ENCODE peak calls at places on chromosomes 11 and 22, in five cellular contexts. G, C, L, N and F are unnamed samples. For H3K9me3, the result is how much of the 10 kb centered on the place peaks cover.

GRCh38 chr22:22348127-22348814 is 103.7 kb downstream of the VPREB1 start:
- DNase-seq in G (no peak), L (no peak), C (no peak), N (no peak), F (no peak)

GRCh38 chr11:112885744-112886706 is 75.2 kb upstream of the NCAM1 start:
- DNase-seq in L (no peak), N (no peak), C (no peak), G (no peak), F (no peak)

GRCh38 chr11:40280161-40281054 is 1179.0 kb downstream of the LRRC4C start:
- DNase-seq in G (no peak), L (no peak), N (no peak), C (no peak), F (no peak)

GRCh38 chr11:36002196-36002595 is 58.3 kb downstream of the LDLRAD3 start:
- DNase-seq in L (no peak), G (no peak), C (no peak), N (no peak), F (no peak)

GRCh38 chr11:35030716-35031213 is 108.2 kb upstream of the CD44 start:
- DNase-seq in L (peak), G (peak), C (peak), N (peak), F (peak)

GRCh38 chr22:39309881-39310714 is 9.3 kb downstream of the RPL3 start:
- DNase-seq in N (peak), G (peak), C (no peak), L (peak), F (no peak)

GRCh38 chr22:50207383-50208031 is 6.7 kb downstream of the SELENOO start:
- DNase-seq in G (no peak), C (no peak), N (no peak), L (no peak), F (no peak)

GRCh38 chr11:35418847-35419712 is at the start of gene SLC1A2:
- DNase-seq in N (no peak), L (no peak), G (peak), C (peak), F (no peak)

GRCh38 chr11:103436131-103436770 is 327.0 kb downstream of the DYNC2H1 start:
- DNase-seq in L (no peak), N (no peak), G (no peak), C (no peak), F (no peak)

GRCh38 chr11:7675640-7676039 is 2.3 kb upstream of the CYB5R2 start:
- DNase-seq in N (no peak), G (no peak), L (no peak), C (no peak), F (no peak)

GRCh38 chr11:67611704-67612587 is 5.2 kb downstream of the NDUFV1 start:
- DNase-seq in L (no peak), G (no peak), N (no peak), C (no peak), F (no peak)

GRCh38 chr11:67613960-67614715 is 7.4 kb downstream of the NDUFV1 start:
- DNase-seq in C (no peak), N (peak), G (peak), L (peak), F (no peak)

GRCh38 chr11:67614730-67615454 is 8.2 kb downstream of the NDUFV1 start:
- DNase-seq in C (no peak), G (no peak), N (no peak), L (no peak), F (no peak)

GRCh38 chr11:67612751-67613150 is 6.0 kb downstream of the NDUFV1 start:
- DNase-seq in C (no peak), N (no peak), L (no peak), G (no peak), F (no peak)

GRCh38 chr11:67613313-67613959 is 6.7 kb downstream of the NDUFV1 start:
- DNase-seq in C (no peak), G (no peak), N (no peak), L (no peak), F (no peak)
- H3K27ac ChIP-seq in C (peak), G (peak), N (no peak), L (peak), F (peak)

DNA sequence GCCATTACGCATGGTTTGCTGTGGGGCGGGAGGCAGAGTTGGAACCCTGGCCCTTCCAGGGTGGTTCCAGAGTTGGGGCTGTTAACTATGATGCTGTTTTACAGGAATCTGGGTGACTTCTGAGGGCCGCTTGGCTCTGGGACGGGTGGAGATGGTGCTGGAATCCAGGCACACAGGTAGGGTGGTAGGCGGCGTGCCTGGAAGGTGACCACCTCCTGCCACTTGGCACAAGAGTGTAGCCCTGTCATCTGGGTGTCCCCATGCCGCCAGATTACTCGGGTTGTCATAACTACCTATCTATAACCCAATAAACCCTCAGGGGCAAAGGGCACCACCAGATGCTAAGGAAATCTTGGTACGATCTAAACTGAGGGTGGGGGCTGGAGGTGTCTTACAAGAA is 1.3 kb downstream of the CARS1 start:
- DNase-seq in C (no peak), G (no peak), N (no peak), L (no peak), F (no peak)
- H3K4me3 ChIP-seq in C (peak), G (no peak), N (peak), L (no peak), F (peak)

GRCh38 chr22:48650323-48651035 is 1177.2 kb downstream of the BRD1 start:
- DNase-seq in L (no peak), C (no peak), G (no peak), N (no peak), F (no peak)
- H3K9me3 ChIP-seq in L (under half), C (under half), G (under half), N (half or more), F (under half)

GRCh38 chr22:19292262-19293230 is 1.0 kb upstream of the CLTCL1 start:
- DNase-seq in G (peak), C (peak), N (no peak), L (peak), F (peak)
- H3K27ac ChIP-seq in G (no peak), C (peak), N (peak), L (peak), F (peak)

DNA sequence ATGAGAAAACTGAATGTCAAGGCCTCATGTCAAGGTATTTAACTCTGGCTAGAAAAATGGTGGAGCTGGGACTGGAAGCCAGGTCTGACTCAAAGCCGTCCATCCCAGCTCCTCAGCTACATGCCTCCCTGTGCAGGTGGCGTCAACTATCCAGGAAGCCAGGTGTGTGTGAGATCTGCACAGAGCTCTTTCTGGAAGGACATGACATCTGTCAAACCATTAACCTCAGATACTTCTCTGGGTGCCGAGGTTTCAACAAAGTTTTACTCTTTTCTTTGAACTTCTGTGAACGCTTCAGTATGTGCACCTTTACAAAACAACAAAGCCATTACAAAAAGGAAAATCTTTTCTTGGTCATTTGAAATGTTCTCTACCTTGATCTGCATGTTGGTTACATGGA is 7.0 kb upstream of the CASTOR1 start:
- DNase-seq in C (no peak), G (no peak), N (no peak), L (no peak), F (no peak)
- H3K4me3 ChIP-seq in C (no peak), G (no peak), N (no peak), L (no peak), F (no peak)

GRCh38 chr22:47432683-47433082 is 670.2 kb downstream of the TBC1D22A start:
- DNase-seq in L (no peak), N (no peak), C (no peak), G (no peak), F (no peak)
- H3K9me3 ChIP-seq in L (under half), N (under half), C (under half), G (under half), F (under half)